ENCODE peak calls at places on chromosomes 4 and X, in five cellular contexts. A, F, I, Z and Q are unnamed samples. For H3K4me1, the result is how much of the 10 kb centered on the place peaks cover.

GRCh38 chr4:83205760-83206159 is 78.8 kb downstream of the COQ2 start:
- DNase-seq in A (no peak), F (no peak), I (no peak), Z (no peak), Q (no peak)

GRCh38 chr4:76354517-76355473 is 48.3 kb downstream of the STBD1 start:
- DNase-seq in A (no peak), F (no peak), I (no peak), Z (no peak), Q (no peak)

GRCh38 chr4:5992171-5993062 is 25.8 kb downstream of the C4orf50 start:
- DNase-seq in A (no peak), F (no peak), I (peak), Z (no peak), Q (peak)

GRCh38 chr4:75142377-75142776 is 209.5 kb downstream of the PARM1 start:
- DNase-seq in A (no peak), F (no peak), I (no peak), Z (no peak), Q (no peak)

GRCh38 chrX:153561337-153561736 is 37.6 kb downstream of the CCNQ start:
- DNase-seq in A (no peak), F (no peak), I (no peak), Z (no peak), Q (no peak)

GRCh38 chrX:153505361-153505760 is 10.6 kb downstream of the BGN start:
- DNase-seq in A (no peak), F (no peak), I (no peak), Z (no peak), Q (no peak)

GRCh38 chr4:54908744-54909143 is 216.7 kb downstream of the KDR start:
- DNase-seq in A (no peak), F (no peak), I (no peak), Z (no peak), Q (no peak)

GRCh38 chr4:138727704-138728103 is 287.9 kb upstream of the NOCT start:
- DNase-seq in A (no peak), F (no peak), I (no peak), Z (no peak), Q (no peak)

GRCh38 chrX:150324035-150324728 is 38.9 kb upstream of the MAMLD1 start:
- DNase-seq in A (no peak), F (no peak), I (no peak), Z (no peak), Q (no peak)

GRCh38 chr4:184262901-184263300 is 45.2 kb upstream of the ENPP6 start:
- DNase-seq in A (no peak), F (no peak), I (no peak), Z (no peak), Q (no peak)

GRCh38 chrX:11770320-11770719 is 12.3 kb downstream of the MSL3 start:
- DNase-seq in A (peak), F (peak), I (no peak), Z (no peak), Q (no peak)

GRCh38 chrX:68672581-68673318 is 25.3 kb downstream of the STARD8 start:
- DNase-seq in A (no peak), F (no peak), I (no peak), Z (peak), Q (no peak)

GRCh38 chr4:24896056-24896455 is 16.8 kb downstream of the CCDC149 start:
- DNase-seq in A (no peak), F (no peak), I (no peak), Z (no peak), Q (no peak)

GRCh38 chr4:109067509-109068205 is 234.8 kb downstream of the COL25A1 start:
- DNase-seq in A (no peak), F (no peak), I (no peak), Z (no peak), Q (no peak)

DNA sequence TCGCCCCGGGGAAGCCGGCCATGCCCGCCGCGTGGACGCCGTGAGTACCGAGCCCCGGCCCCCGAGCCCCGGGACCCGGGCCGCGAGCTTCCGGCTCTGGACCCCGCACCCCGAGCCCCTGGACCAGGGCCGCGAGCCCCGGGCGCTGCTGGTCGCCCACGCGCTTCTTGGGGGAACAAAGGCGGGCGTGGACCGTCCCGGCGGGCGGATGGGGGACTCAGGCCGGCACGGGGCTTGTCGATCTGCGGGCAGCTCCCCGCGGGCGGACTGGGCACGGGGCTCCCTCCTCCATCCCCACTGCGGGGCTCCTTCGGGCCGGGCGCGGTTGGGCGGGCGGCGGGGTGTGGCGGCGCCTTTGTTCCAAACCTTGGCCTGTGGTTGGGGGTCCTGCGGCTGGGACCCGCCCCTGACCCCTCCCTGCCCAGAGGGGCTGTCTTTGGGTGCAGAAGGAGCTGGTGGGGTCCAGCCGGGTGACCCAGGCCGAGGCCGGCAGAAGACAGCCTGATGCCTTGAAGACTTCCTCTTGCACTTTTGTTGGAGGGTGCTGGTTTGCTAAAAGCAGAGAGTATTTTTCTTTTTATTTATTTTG is 25.2 kb upstream of the ADD1 start:
- DNase-seq in A (no peak), F (peak), I (peak), Z (peak), Q (no peak)
- H3K4me1 ChIP-seq in A (under half), F (under half), I (under half), Z (under half), Q (under half)

DNA sequence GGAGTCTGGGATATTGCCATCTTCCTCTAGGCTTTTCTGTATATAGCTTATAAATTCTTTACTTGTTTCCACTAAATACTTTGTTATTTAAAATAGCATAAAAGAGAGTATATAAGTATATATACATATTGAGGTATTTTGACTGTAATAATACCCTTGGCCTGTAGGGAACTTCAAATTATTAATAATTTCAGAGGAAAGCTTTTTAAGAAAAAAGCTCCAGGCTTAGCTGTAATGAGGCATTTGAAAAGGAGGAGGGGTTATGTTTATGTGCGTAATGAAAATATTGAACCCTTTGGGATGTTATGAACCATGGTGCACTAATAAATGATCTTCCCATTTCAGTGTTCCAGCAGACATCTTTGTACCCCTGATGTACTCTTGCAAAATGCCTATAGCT is 578.1 kb downstream of the RPA4 start:
- DNase-seq in A (no peak), F (no peak), I (no peak), Z (no peak), Q (no peak)
- H3K4me1 ChIP-seq in A (under half), F (under half), I (under half), Z (under half), Q (under half)

GRCh38 chr4:143386812-143387211 is 50.1 kb downstream of the GAB1 start:
- DNase-seq in A (no peak), F (peak), I (no peak), Z (no peak), Q (no peak)
- H3K4me1 ChIP-seq in A (under half), F (under half), I (under half), Z (half or more), Q (under half)

DNA sequence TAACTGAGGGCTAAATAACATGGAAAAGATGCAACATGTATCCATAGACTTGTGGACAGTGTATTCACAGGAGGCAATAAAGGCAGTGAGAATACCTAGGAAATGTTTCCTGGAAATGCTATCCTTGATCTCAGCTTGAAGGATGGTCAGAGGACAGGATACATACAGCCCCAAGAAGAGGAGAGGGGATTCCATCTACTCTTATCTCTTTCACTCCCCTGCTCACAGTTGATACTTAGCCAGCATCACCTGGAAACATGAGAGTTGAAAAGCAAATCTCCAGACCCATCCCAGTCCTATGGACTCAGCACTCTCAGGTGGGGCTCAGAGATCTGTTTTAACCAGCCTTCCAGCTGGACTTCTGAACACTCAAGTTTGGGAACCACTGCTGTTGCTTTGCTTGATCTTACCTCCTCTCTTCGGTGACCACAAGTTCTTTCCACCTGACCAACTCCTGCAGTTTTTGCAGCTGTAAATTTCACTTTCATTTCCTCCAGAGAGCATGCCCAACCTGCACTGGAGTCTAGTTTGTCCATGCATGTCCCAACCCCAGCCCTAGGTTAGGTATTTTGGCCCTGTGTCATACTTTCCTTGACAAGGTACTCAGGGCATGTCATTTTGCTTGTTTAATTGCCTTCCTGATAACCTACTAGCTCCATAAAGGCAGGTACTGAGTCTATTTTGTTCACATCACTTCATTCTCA is 10.4 kb downstream of the RELL1 start:
- DNase-seq in A (no peak), F (no peak), I (no peak), Z (no peak), Q (no peak)
- H3K4me1 ChIP-seq in A (under half), F (under half), I (under half), Z (half or more), Q (under half)

GRCh38 chr4:1218892-1219552 is 29.9 kb downstream of the CTBP1 start:
- DNase-seq in A (no peak), F (no peak), I (no peak), Z (no peak), Q (no peak)
- H3K4me1 ChIP-seq in A (under half), F (under half), I (under half), Z (under half), Q (under half)

GRCh38 chrX:119762718-119763117 is 4.3 kb downstream of the SOWAHD start:
- DNase-seq in A (no peak), F (no peak), I (no peak), Z (no peak), Q (no peak)
- H3K4me1 ChIP-seq in A (under half), F (under half), I (under half), Z (under half), Q (under half)

GRCh38 chrX:139828830-139829229 is 104.0 kb downstream of the ATP11C start:
- DNase-seq in A (no peak), F (no peak), I (no peak), Z (no peak), Q (no peak)

GRCh38 chrX:139831017-139831416 is 101.8 kb downstream of the ATP11C start:
- DNase-seq in A (no peak), F (no peak), I (no peak), Z (no peak), Q (no peak)

GRCh38 chrX:139826065-139827044 is 106.5 kb downstream of the ATP11C start:
- DNase-seq in A (no peak), F (no peak), I (no peak), Z (no peak), Q (no peak)

GRCh38 chrX:139825618-139826017 is 107.2 kb downstream of the ATP11C start:
- DNase-seq in A (no peak), F (no peak), I (no peak), Z (no peak), Q (no peak)

DNA sequence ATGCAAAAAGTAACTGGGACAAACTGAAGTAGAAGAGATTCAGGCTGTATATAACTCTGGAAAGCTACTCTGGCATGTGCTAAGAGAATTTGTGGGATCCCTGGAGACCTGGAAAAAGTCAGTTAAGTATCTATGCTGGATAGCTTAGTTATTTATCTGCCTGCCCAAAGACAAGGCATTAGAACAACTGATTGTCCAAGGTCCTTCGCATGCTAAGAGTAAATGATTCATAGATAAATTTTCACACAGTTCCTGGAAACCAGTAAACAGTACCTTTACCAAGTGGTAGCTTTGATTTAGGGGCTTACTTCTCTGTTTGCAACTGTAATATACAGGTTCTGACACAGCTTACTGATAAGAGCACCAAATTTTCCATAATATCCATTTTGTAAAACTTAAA is 104.8 kb downstream of the ATP11C start:
- DNase-seq in A (no peak), F (no peak), I (no peak), Z (no peak), Q (no peak)
- H3K4me1 ChIP-seq in A (under half), F (half or more), I (under half), Z (under half), Q (half or more)

GRCh38 chr4:8198906-8199593 is at the start of gene SH3TC1:
- DNase-seq in A (peak), F (no peak), I (peak), Z (peak), Q (peak)

GRCh38 chr4:8195841-8196460 is 3.1 kb upstream of the SH3TC1 start:
- DNase-seq in A (no peak), F (no peak), I (no peak), Z (no peak), Q (no peak)

GRCh38 chr4:8198206-8198905 is 734 bp upstream of the SH3TC1 start:
- DNase-seq in A (peak), F (no peak), I (peak), Z (no peak), Q (no peak)

GRCh38 chr4:8195431-8195830 is 3.7 kb upstream of the SH3TC1 start:
- DNase-seq in A (no peak), F (no peak), I (no peak), Z (no peak), Q (no peak)

GRCh38 chr4:8197521-8197920 is 1.6 kb upstream of the SH3TC1 start:
- DNase-seq in A (no peak), F (no peak), I (peak), Z (no peak), Q (no peak)
- H3K4me1 ChIP-seq in A (under half), F (under half), I (under half), Z (under half), Q (under half)

GRCh38 chr4:41396869-41397268 is 140.1 kb downstream of the UCHL1 start:
- DNase-seq in A (no peak), F (no peak), I (no peak), Z (no peak), Q (no peak)
- H3K4me1 ChIP-seq in A (under half), F (under half), I (under half), Z (under half), Q (under half)